ENCODE peak calls at places on chromosomes 2 and 18, in five cellular contexts. M, A, Z, G and O are unnamed samples.

GRCh38 chr2:148552675-148553331 is 91.7 kb upstream of the EPC2 start:
- DNase-seq in M (peak), A (no peak), Z (no peak), G (no peak), O (peak)

GRCh38 chr2:142462291-142462690 is 331.5 kb upstream of the LRP1B start:
- DNase-seq in M (no peak), A (no peak), Z (no peak), G (no peak), O (no peak)

GRCh38 chr18:58105908-58106673 is 62.1 kb downstream of the NEDD4L start:
- DNase-seq in M (no peak), A (no peak), Z (no peak), G (no peak), O (no peak)

GRCh38 chr2:239177908-239178307 is 222.9 kb downstream of the HDAC4 start:
- DNase-seq in M (no peak), A (no peak), Z (no peak), G (no peak), O (peak)

GRCh38 chr2:36356990-36357505 is 1.5 kb downstream of the CRIM1 start:
- DNase-seq in M (no peak), A (no peak), Z (no peak), G (peak), O (peak)

GRCh38 chr18:24982831-24983230 is 369.1 kb downstream of the ZNF521 start:
- DNase-seq in M (no peak), A (no peak), Z (no peak), G (no peak), O (no peak)

GRCh38 chr18:50193796-50194622 is 938 bp downstream of the MYO5B start:
- DNase-seq in M (no peak), A (no peak), Z (no peak), G (no peak), O (no peak)

GRCh38 chr18:58496231-58496630 is 132.7 kb downstream of the ALPK2 start:
- DNase-seq in M (no peak), A (no peak), Z (no peak), G (no peak), O (no peak)

GRCh38 chr2:132804045-132804444 is 134.0 kb upstream of the LYPD1 start:
- DNase-seq in M (peak), A (no peak), Z (no peak), G (peak), O (peak)

GRCh38 chr2:122236152-122236892 is 480.9 kb downstream of the TSN start:
- DNase-seq in M (peak), A (no peak), Z (no peak), G (no peak), O (no peak)

GRCh38 chr2:174699993-174700766 is 64.1 kb downstream of the CHRNA1 start:
- DNase-seq in M (peak), A (peak), Z (peak), G (peak), O (peak)

GRCh38 chr2:1553671-1554295 is 140.5 kb downstream of the TPO start:
- DNase-seq in M (peak), A (no peak), Z (no peak), G (no peak), O (peak)

GRCh38 chr18:34222025-34222395 is 2.7 kb downstream of the NOL4 start:
- DNase-seq in M (no peak), A (no peak), Z (no peak), G (no peak), O (no peak)

GRCh38 chr2:123606631-123607030 is 418.5 kb upstream of the CNTNAP5 start:
- DNase-seq in M (no peak), A (no peak), Z (no peak), G (no peak), O (no peak)

GRCh38 chr2:157318884-157319283 is 6.7 kb downstream of the ERMN start:
- DNase-seq in M (no peak), A (no peak), Z (no peak), G (no peak), O (no peak)

GRCh38 chr18:22347624-22348511 is 69.8 kb downstream of the CTAGE1 start:
- DNase-seq in M (no peak), A (no peak), Z (no peak), G (no peak), O (no peak)

GRCh38 chr2:105798595-105798994 is 53.9 kb downstream of the NCK2 start:
- DNase-seq in M (no peak), A (no peak), Z (no peak), G (no peak), O (no peak)

GRCh38 chr2:202032841-202033316 is 776 bp upstream of the FZD7 start:
- DNase-seq in M (peak), A (peak), Z (peak), G (peak), O (peak)

GRCh38 chr2:149143734-149144133 is 105.2 kb downstream of the LYPD6B start:
- DNase-seq in M (no peak), A (no peak), Z (no peak), G (no peak), O (no peak)

GRCh38 chr2:50611261-50612020 is 420.5 kb downstream of the NRXN1 start:
- DNase-seq in M (no peak), A (no peak), Z (no peak), G (no peak), O (no peak)